ENCODE peak calls at places on chromosome 17, in nine cellular contexts. K is dermis blood vessel endothelial cell; U is COR-L47; W is germinal center; I is activated naive CD8-positive, alpha-beta T cell treated with anti-CD3 and anti-CD28 coated beads for 36 hours; Q is hepatic stellate cell; A is esophagus squamous epithelium; D is H9; H is stimulated activated CD8-positive, alpha-beta memory T cell treated with anti-CD3 and anti-CD28 coated beads, Interleukin-15, amount 100 ng/mL, for 4 hours. G is an unnamed sample.

GRCh38 chr17:30450125-30451027 is 26.8 kb upstream of the GOSR1 start:
- DNase-seq in I (no peak), D (no peak), W (no peak), H (no peak), Q (no peak), U (no peak), K (peak; percentile 8), A (no peak), G (no peak)

GRCh38 chr17:3920940-3921852 is 4.9 kb upstream of the P2RX1 start:
- DNase-seq in A (no peak), Q (no peak), H (no peak), U (no peak), W (no peak), K (no peak), D (no peak), I (no peak), G (no peak)

GRCh38 chr17:2024572-2025219 is 438 bp downstream of the RTN4RL1 start:
- DNase-seq in I (no peak), D (no peak), A (no peak), H (no peak), Q (no peak), W (no peak), K (no peak), U (no peak), G (no peak)

GRCh38 chr17:71117461-71117860 is 948.1 kb downstream of the KCNJ2 start:
- DNase-seq in W (no peak), U (no peak), I (no peak), A (no peak), Q (no peak), D (no peak), H (no peak), K (no peak), G (no peak)

GRCh38 chr17:35560703-35561102 is at the start of gene SLFN14:
- DNase-seq in W (no peak), I (peak; percentile 24), U (no peak), H (no peak), D (no peak), A (no peak), K (peak; percentile 30), Q (no peak), G (no peak)

GRCh38 chr17:68771867-68772515 is 170.8 kb upstream of the FAM20A start:
- DNase-seq in H (no peak), Q (peak; percentile 48), W (peak; percentile 51), U (peak; percentile 45), A (no peak), D (no peak), K (peak; percentile 87), I (no peak), G (peak; percentile 56)

GRCh38 chr17:81565231-81565630 is 13.1 kb upstream of the FAAP100 start:
- DNase-seq in U (no peak), W (no peak), A (no peak), K (no peak), I (no peak), H (no peak), D (no peak), Q (no peak), G (no peak)

GRCh38 chr17:2386400-2387085 is 14.3 kb downstream of the MNT start:
- DNase-seq in H (no peak), D (no peak), A (no peak), Q (no peak), W (no peak), K (no peak), I (no peak), U (no peak), G (no peak)

GRCh38 chr17:17042851-17043667 is 802 bp downstream of the MPRIP start:
- DNase-seq in A (no peak), Q (no peak), U (no peak), K (peak; percentile 69), H (no peak), D (peak; percentile 49), W (no peak), I (peak; percentile 38), G (no peak)

GRCh38 chr17:29108806-29109476 is 66.0 kb downstream of the PIPOX start:
- DNase-seq in K (no peak), H (no peak), I (no peak), D (no peak), W (no peak), U (no peak), A (no peak), Q (no peak), G (no peak)

GRCh38 chr17:29180051-29180787 is at the start of gene MYO18A:
- DNase-seq in H (peak; percentile 48), D (peak; percentile 88), Q (peak; percentile 87), I (peak; percentile 88), A (no peak), U (peak; percentile 61), W (peak; percentile 90), K (peak; percentile 87), G (peak; percentile 76)

GRCh38 chr17:27414271-27414670 is 42.0 kb upstream of the KSR1 start:
- DNase-seq in W (no peak), H (no peak), K (no peak), U (no peak), I (no peak), A (no peak), D (no peak), Q (no peak), G (no peak)

GRCh38 chr17:49964539-49965521 is 4.2 kb upstream of the DLX4 start:
- DNase-seq in A (no peak), Q (no peak), W (no peak), D (peak; percentile 88), I (peak; percentile 48), H (no peak), K (no peak), U (no peak), G (no peak)

GRCh38 chr17:76191891-76192290 is 48.4 kb downstream of the RNF157 start:
- DNase-seq in Q (no peak), A (no peak), W (peak; percentile 46), H (no peak), K (no peak), U (no peak), D (no peak), I (peak; percentile 46), G (no peak)

GRCh38 chr17:12113156-12113555 is 92.5 kb downstream of the MAP2K4 start:
- DNase-seq in I (no peak), U (no peak), H (no peak), Q (no peak), W (no peak), D (no peak), A (no peak), K (no peak), G (no peak)

GRCh38 chr17:59616253-59616920 is 3.3 kb upstream of the CLTC start:
- DNase-seq in I (no peak), K (no peak), A (no peak), D (no peak), H (no peak), W (no peak), U (no peak), Q (no peak), G (no peak)

GRCh38 chr17:45170976-45171337 is 9.3 kb downstream of the HEXIM2 start:
- DNase-seq in D (peak; percentile 38), K (peak; percentile 47), A (no peak), H (no peak), U (no peak), W (no peak), Q (peak; percentile 73), I (no peak), G (no peak)

GRCh38 chr17:74119049-74119580 is 84.4 kb upstream of the RPL38 start:
- DNase-seq in D (peak; percentile 29), H (no peak), K (no peak), W (no peak), I (no peak), U (no peak), Q (no peak), A (no peak), G (no peak)

GRCh38 chr17:1197781-1198490 is 18.2 kb upstream of the ABR start:
- DNase-seq in W (peak; percentile 86), U (no peak), A (peak; percentile 61), K (peak; percentile 56), H (peak; percentile 46), Q (no peak), I (peak; percentile 69), D (no peak), G (no peak)

GRCh38 chr17:19737305-19738072 is 10.6 kb downstream of the ALDH3A1 start:
- DNase-seq in W (no peak), I (no peak), A (no peak), H (no peak), Q (no peak), U (no peak), D (no peak), K (no peak), G (no peak)

GRCh38 chr17:78231991-78232759 is 744 bp downstream of the TMEM235 start:
- DNase-seq in K (peak; percentile 32), H (no peak), D (peak; percentile 75), I (peak; percentile 46), W (peak; percentile 47), U (no peak), A (no peak), Q (no peak), G (no peak)

G was measured in NCI-H1092 treated with DMSO at 0.1 percent for 48 hours.